ENCODE peak calls at places on chromosomes 16 and 17, in eight cellular contexts. H, Y, S, D, A, F, U and N are unnamed samples.

GRCh38 chr17:31740611-31741082 is 118.4 kb downstream of the COPRS start:
- DNase-seq in H (no peak), Y (no peak), S (no peak), D (no peak), A (no peak), F (no peak), U (peak; percentile 50), N (peak; percentile 72)

GRCh38 chr16:89072216-89073130 is 21.2 kb upstream of the ACSF3 start:
- DNase-seq in H (peak; percentile 31), Y (peak; percentile 79), S (no peak), D (no peak), A (no peak), F (no peak), U (no peak), N (no peak)

GRCh38 chr17:67602974-67603373 is 114.8 kb upstream of the NOL11 start:
- DNase-seq in H (no peak), Y (no peak), S (peak; percentile 22), D (no peak), A (peak; percentile 37), F (no peak), U (no peak), N (peak; percentile 62)

GRCh38 chr17:26809033-26809432 is 484.9 kb upstream of the WSB1 start:
- DNase-seq in H (no peak), Y (no peak), S (no peak), D (no peak), A (no peak), F (no peak), U (no peak), N (peak; percentile 13)

GRCh38 chr17:19647697-19648474 is 665 bp upstream of the ALDH3A2 start:
- DNase-seq in H (peak; percentile 70), Y (peak; percentile 90), S (peak; percentile 65), D (peak; percentile 73), A (peak; percentile 58), F (peak; percentile 64), U (peak; percentile 93), N (peak; percentile 87)

GRCh38 chr17:17911003-17911613 is 61.1 kb downstream of the TOM1L2 start:
- DNase-seq in H (no peak), Y (peak; percentile 33), S (no peak), D (no peak), A (no peak), F (peak; percentile 58), U (no peak), N (no peak)

GRCh38 chr17:47726796-47727703 is 6.0 kb upstream of the TBX21 start:
- DNase-seq in H (no peak), Y (no peak), S (no peak), D (peak; percentile 5), A (no peak), F (no peak), U (no peak), N (no peak)

GRCh38 chr16:3243882-3244281 is 8.9 kb upstream of the ZNF200 start:
- DNase-seq in H (no peak), Y (no peak), S (no peak), D (no peak), A (no peak), F (no peak), U (no peak), N (no peak)

GRCh38 chr16:80330803-80331202 is 210.0 kb upstream of the DYNLRB2 start:
- DNase-seq in H (no peak), Y (no peak), S (peak; percentile 10), D (no peak), A (no peak), F (no peak), U (no peak), N (no peak)

GRCh38 chr17:33653389-33653788 is 360.3 kb upstream of the ASIC2 start:
- DNase-seq in H (no peak), Y (no peak), S (no peak), D (no peak), A (no peak), F (no peak), U (no peak), N (no peak)

GRCh38 chr16:53784312-53784711 is 80.4 kb downstream of the FTO start:
- DNase-seq in H (no peak), Y (no peak), S (no peak), D (no peak), A (no peak), F (no peak), U (no peak), N (no peak)

GRCh38 chr17:74253036-74253435 is 21.0 kb upstream of the DNAI2 start:
- DNase-seq in H (no peak), Y (no peak), S (no peak), D (no peak), A (no peak), F (no peak), U (no peak), N (no peak)

GRCh38 chr16:57341441-57342303 is 16.9 kb upstream of the CCL22 start:
- DNase-seq in H (no peak), Y (no peak), S (peak; percentile 73), D (peak; percentile 35), A (peak; percentile 25), F (no peak), U (no peak), N (peak; percentile 90)

GRCh38 chr17:71110326-71110725 is 941.0 kb downstream of the KCNJ2 start:
- DNase-seq in H (no peak), Y (no peak), S (no peak), D (no peak), A (no peak), F (no peak), U (no peak), N (no peak)

GRCh38 chr16:85402910-85403692 is 210.0 kb upstream of the GSE1 start:
- DNase-seq in H (peak; percentile 76), Y (peak; percentile 69), S (no peak), D (no peak), A (peak; percentile 41), F (peak; percentile 40), U (peak; percentile 65), N (peak; percentile 84)

GRCh38 chr16:27642753-27643152 is 92.8 kb downstream of the KATNIP start:
- DNase-seq in H (no peak), Y (no peak), S (no peak), D (no peak), A (no peak), F (no peak), U (no peak), N (peak; percentile 37)

GRCh38 chr17:3546997-3547396 is 10.6 kb downstream of the TRPV3 start:
- DNase-seq in H (no peak), Y (no peak), S (no peak), D (no peak), A (no peak), F (no peak), U (no peak), N (no peak)

GRCh38 chr17:27562777-27563455 is 68.1 kb upstream of the LGALS9 start:
- DNase-seq in H (no peak), Y (no peak), S (no peak), D (no peak), A (no peak), F (no peak), U (no peak), N (peak; percentile 50)

GRCh38 chr17:80243526-80244433 is 16.9 kb upstream of the RNF213 start:
- DNase-seq in H (no peak), Y (no peak), S (no peak), D (no peak), A (no peak), F (no peak), U (no peak), N (no peak)

GRCh38 chr17:70795620-70796019 is 626.3 kb downstream of the KCNJ2 start:
- DNase-seq in H (no peak), Y (no peak), S (no peak), D (no peak), A (no peak), F (no peak), U (no peak), N (no peak)

GRCh38 chr17:2547176-2547575 is 35.5 kb upstream of the METTL16 start:
- DNase-seq in H (no peak), Y (no peak), S (no peak), D (no peak), A (no peak), F (no peak), U (no peak), N (peak; percentile 48)

GRCh38 chr17:27091043-27091497 is 202.8 kb upstream of the WSB1 start:
- DNase-seq in H (no peak), Y (no peak), S (no peak), D (no peak), A (no peak), F (no peak), U (no peak), N (no peak)

GRCh38 chr16:89290887-89291286 is 73.4 kb downstream of the ZNF778 start:
- DNase-seq in H (no peak), Y (no peak), S (no peak), D (no peak), A (no peak), F (no peak), U (no peak), N (no peak)

GRCh38 chr17:63399856-63400255 is 46.2 kb downstream of the CYB561 start:
- DNase-seq in H (peak; percentile 82), Y (peak; percentile 91), S (peak; percentile 40), D (peak; percentile 37), A (peak; percentile 28), F (no peak), U (peak; percentile 70), N (peak; percentile 63)
- H3K4me3 ChIP-seq in H (no peak overlapping the region), Y (no peak overlapping the region), S (no peak overlapping the region), D (no peak overlapping the region), A (no peak overlapping the region), F (no peak overlapping the region), U (no peak overlapping the region), N (no peak overlapping the region)

GRCh38 chr16:73048292-73049050 is 543 bp upstream of the ZFHX3 start:
- DNase-seq in H (peak; percentile 74), Y (peak; percentile 87), S (peak; percentile 67), D (peak; percentile 74), A (peak; percentile 54), F (no peak), U (peak; percentile 87), N (peak; percentile 29)

GRCh38 chr16:73047221-73047535 is 750 bp downstream of the ZFHX3 start:
- DNase-seq in H (no peak), Y (no peak), S (no peak), D (no peak), A (no peak), F (no peak), U (no peak), N (peak; percentile 86)

GRCh38 chr16:73046484-73047214 is 1.3 kb downstream of the ZFHX3 start:
- DNase-seq in H (no peak), Y (peak; percentile 59), S (no peak), D (no peak), A (no peak), F (no peak), U (no peak), N (no peak)

GRCh38 chr16:73049051-73049910 is 1.4 kb upstream of the ZFHX3 start:
- DNase-seq in H (no peak), Y (no peak), S (no peak), D (no peak), A (no peak), F (no peak), U (peak; percentile 78), N (no peak)

GRCh38 chr16:73047536-73048291 is at the start of gene ZFHX3:
- DNase-seq in H (peak; percentile 78), Y (peak; percentile 90), S (peak; percentile 79), D (peak; percentile 83), A (peak; percentile 87), F (no peak), U (peak; percentile 89), N (peak; percentile 71)
- TF ChIP-seq CTCF in H (no peak), Y (no peak), S (peak; percentile 10), D (no peak), A (no peak), F (no peak), U (no peak), N (no peak)

GRCh38 chr17:39365252-39365651 is 36.2 kb downstream of the FBXL20 start:
- DNase-seq in H (no peak), Y (no peak), S (no peak), D (no peak), A (no peak), F (no peak), U (no peak), N (peak; percentile 71)
- H3K4me3 ChIP-seq in H (no peak overlapping the region), Y (no peak overlapping the region), S (no peak overlapping the region), D (no peak overlapping the region), A (no peak overlapping the region), F (no peak overlapping the region), U (no peak overlapping the region), N (peak overlapping the region; percentile 4)

GRCh38 chr17:15262291-15263205 is 2.6 kb downstream of the PMP22 start:
- DNase-seq in H (peak; percentile 92), Y (peak; percentile 98), S (peak; percentile 85), D (peak; percentile 85), A (peak; percentile 68), F (peak; percentile 87), U (peak; percentile 97), N (peak; percentile 95)
- TF ChIP-seq CTCF in H (no peak), Y (peak; percentile 19), S (no peak), D (no peak), A (no peak), F (peak; percentile 50), U (no peak), N (peak; percentile 15)